ENCODE peak calls at places on chromosomes 2 and 18, in seven cellular contexts. S, F, U, Z, J, L and K are unnamed samples.

GRCh38 chr2:217977840-217978535 is 24.8 kb downstream of the TNS1 start:
- DNase-seq in S (no peak), F (no peak), U (no peak), Z (no peak), J (no peak), L (no peak), K (no peak)

GRCh38 chr2:61632276-61633169 is 94.4 kb upstream of the XPO1 start:
- DNase-seq in S (no peak), F (no peak), U (no peak), Z (no peak), J (no peak), L (no peak), K (peak; percentile 22)

GRCh38 chr2:72946466-72946865 is 29.1 kb downstream of the EMX1 start:
- DNase-seq in S (no peak), F (no peak), U (no peak), Z (no peak), J (no peak), L (no peak), K (no peak)

GRCh38 chr2:162242586-162243304 is 500 bp downstream of the FAP start:
- DNase-seq in S (no peak), F (no peak), U (no peak), Z (peak; percentile 74), J (peak; percentile 36), L (peak; percentile 42), K (peak; percentile 94)

GRCh38 chr18:13577091-13577697 is 149.2 kb downstream of the FAM210A start:
- DNase-seq in S (peak; percentile 86), F (no peak), U (peak; percentile 45), Z (peak; percentile 47), J (peak; percentile 83), L (peak; percentile 97), K (peak; percentile 71)

GRCh38 chr2:194697439-194697838 is 959.6 kb upstream of the SLC39A10 start:
- DNase-seq in S (no peak), F (no peak), U (no peak), Z (no peak), J (no peak), L (no peak), K (no peak)

GRCh38 chr18:74494514-74494913 is 1.6 kb upstream of the CNDP2 start:
- DNase-seq in S (no peak), F (no peak), U (no peak), Z (no peak), J (no peak), L (no peak), K (no peak)

GRCh38 chr2:193679850-193680249 is 1485.1 kb upstream of the TMEFF2 start:
- DNase-seq in S (no peak), F (no peak), U (no peak), Z (no peak), J (no peak), L (no peak), K (no peak)

GRCh38 chr2:134103196-134103595 is 150.7 kb upstream of the MGAT5 start:
- DNase-seq in S (no peak), F (no peak), U (no peak), Z (no peak), J (no peak), L (no peak), K (no peak)

GRCh38 chr18:60295776-60296175 is 76.8 kb downstream of the MC4R start:
- DNase-seq in S (no peak), F (no peak), U (no peak), Z (no peak), J (no peak), L (no peak), K (no peak)

GRCh38 chr2:112255875-112256274 is 1.0 kb upstream of the ZC3H8 start:
- DNase-seq in S (peak; percentile 77), F (no peak), U (no peak), Z (no peak), J (no peak), L (peak; percentile 72), K (no peak)

GRCh38 chr2:234355052-234355720 is 141.7 kb downstream of the ARL4C start:
- DNase-seq in S (no peak), F (no peak), U (no peak), Z (no peak), J (no peak), L (no peak), K (no peak)

GRCh38 chr2:233976690-233977294 is 59.6 kb downstream of the TRPM8 start:
- DNase-seq in S (no peak), F (no peak), U (no peak), Z (peak; percentile 69), J (peak; percentile 73), L (peak; percentile 64), K (peak; percentile 71)

GRCh38 chr2:37919631-37920032 is 5.5 kb upstream of the RMDN2 start:
- DNase-seq in S (no peak), F (no peak), U (no peak), Z (no peak), J (no peak), L (no peak), K (no peak)

GRCh38 chr2:128563348-128563687 is 244.7 kb upstream of the HS6ST1 start:
- DNase-seq in S (no peak), F (peak; percentile 59), U (no peak), Z (peak; percentile 94), J (peak; percentile 97), L (no peak), K (peak; percentile 96)

GRCh38 chr2:24049485-24050021 is at the start of gene FKBP1B:
- DNase-seq in S (no peak), F (peak; percentile 73), U (peak; percentile 34), Z (peak; percentile 74), J (peak; percentile 84), L (no peak), K (peak; percentile 18)

GRCh38 chr2:16525265-16525887 is 140.3 kb downstream of the CYRIA start:
- DNase-seq in S (peak; percentile 1), F (no peak), U (no peak), Z (no peak), J (no peak), L (peak; percentile 49), K (no peak)